ENCODE peak calls at places on chromosomes 16 and 17, in seven cellular contexts. W is CD8-positive, alpha-beta T cell; T is left ventricle myocardium inferior; J is H1; B is esophagus squamous epithelium; M is dorsolateral prefrontal cortex; F is OCI-LY7. N is an unnamed sample.

GRCh38 chr16:81808933-81809480 is 29.9 kb downstream of the PLCG2 start:
- DNase-seq in W (no peak), T (no peak), J (no peak), B (peak), M (no peak), F (peak), N (no peak)

GRCh38 chr17:63549289-63549945 is 860 bp upstream of the DCAF7 start:
- DNase-seq in W (no peak), T (no peak), J (no peak), B (no peak), M (no peak), F (no peak), N (no peak)

GRCh38 chr16:49283376-49284049 is 1.9 kb upstream of the CBLN1 start:
- DNase-seq in W (no peak), T (no peak), J (no peak), B (no peak), M (no peak), F (no peak), N (no peak)

GRCh38 chr17:41394254-41395016 is 3.0 kb downstream of the KRT31 start:
- DNase-seq in W (no peak), T (no peak), J (no peak), B (no peak), M (no peak), F (no peak), N (no peak)

GRCh38 chr16:82404586-82405315 is 222.0 kb upstream of the CDH13 start:
- DNase-seq in W (no peak), T (no peak), J (no peak), B (no peak), M (no peak), F (no peak), N (no peak)

GRCh38 chr16:8678068-8678927 is 3.9 kb downstream of the ABAT start:
- DNase-seq in W (no peak), T (no peak), J (no peak), B (no peak), M (no peak), F (no peak), N (no peak)

GRCh38 chr16:78331749-78332148 is 232.3 kb downstream of the WWOX start:
- DNase-seq in W (no peak), T (no peak), J (no peak), B (no peak), M (no peak), F (no peak), N (no peak)

GRCh38 chr16:29705030-29705429 is 26.1 kb downstream of the QPRT start:
- DNase-seq in W (no peak), T (no peak), J (no peak), B (no peak), M (no peak), F (no peak), N (no peak)

GRCh38 chr16:11717811-11718210 is 24.8 kb downstream of the TXNDC11 start:
- DNase-seq in W (no peak), T (no peak), J (no peak), B (no peak), M (no peak), F (peak), N (no peak)

GRCh38 chr16:86874141-86874540 is 295.8 kb downstream of the FOXL1 start:
- DNase-seq in W (no peak), T (no peak), J (peak), B (no peak), M (no peak), F (peak), N (peak)
- TF ChIP-seq CTCF in W (no peak), T (peak), J (peak), B (peak), M (no peak), F (peak), N (peak)

GRCh38 chr17:81911969-81912368 is 770 bp upstream of the PCYT2 start:
- DNase-seq in W (no peak), T (no peak), J (no peak), B (no peak), M (no peak), F (no peak), N (no peak)
- H3K27ac ChIP-seq in W (no peak), T (peak), J (no peak), B (peak), M (peak), F (no peak), N (peak)

GRCh38 chr17:59725691-59726090 is 18.2 kb downstream of the VMP1 start:
- DNase-seq in W (no peak), T (no peak), J (no peak), B (no peak), M (no peak), F (no peak), N (no peak)

GRCh38 chr17:59722623-59723022 is 15.2 kb downstream of the VMP1 start:
- DNase-seq in W (no peak), T (no peak), J (no peak), B (no peak), M (no peak), F (no peak), N (no peak)

GRCh38 chr17:59723041-59723440 is 15.6 kb downstream of the VMP1 start:
- DNase-seq in W (no peak), T (no peak), J (no peak), B (no peak), M (no peak), F (no peak), N (no peak)

GRCh38 chr17:59719526-59719925 is 12.1 kb downstream of the VMP1 start:
- DNase-seq in W (no peak), T (no peak), J (no peak), B (no peak), M (no peak), F (no peak), N (no peak)

DNA sequence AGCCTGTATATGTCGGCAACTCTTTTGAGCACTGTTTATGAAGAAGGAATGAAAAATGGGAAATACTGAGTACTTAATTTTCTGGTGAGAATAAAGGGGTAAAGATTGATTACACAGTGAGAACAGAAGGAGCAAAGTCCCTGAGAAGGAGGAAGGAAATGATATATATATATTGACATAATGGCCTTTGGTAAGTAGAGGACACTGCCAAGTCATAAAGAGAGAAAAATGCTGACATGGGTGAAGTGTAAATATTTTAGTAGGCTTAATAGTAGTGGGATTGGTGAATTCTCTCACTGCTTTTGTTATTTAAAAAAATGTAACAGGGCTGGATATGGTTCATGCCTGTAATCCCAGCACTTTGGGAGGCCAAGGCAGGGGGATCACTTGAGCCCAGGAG is 16.2 kb downstream of the VMP1 start:
- DNase-seq in W (no peak), T (no peak), J (no peak), B (no peak), M (no peak), F (no peak), N (no peak)
- TF ChIP-seq CTCF in W (no peak), T (no peak), J (no peak), B (no peak), M (no peak), F (no peak), N (no peak)

GRCh38 chr16:3625911-3626732 is 14.7 kb upstream of the SLX4 start:
- DNase-seq in W (no peak), T (no peak), J (peak), B (no peak), M (no peak), F (peak), N (no peak)

GRCh38 chr16:3623642-3624041 is 12.2 kb upstream of the SLX4 start:
- DNase-seq in W (no peak), T (no peak), J (no peak), B (no peak), M (no peak), F (peak), N (no peak)

DNA sequence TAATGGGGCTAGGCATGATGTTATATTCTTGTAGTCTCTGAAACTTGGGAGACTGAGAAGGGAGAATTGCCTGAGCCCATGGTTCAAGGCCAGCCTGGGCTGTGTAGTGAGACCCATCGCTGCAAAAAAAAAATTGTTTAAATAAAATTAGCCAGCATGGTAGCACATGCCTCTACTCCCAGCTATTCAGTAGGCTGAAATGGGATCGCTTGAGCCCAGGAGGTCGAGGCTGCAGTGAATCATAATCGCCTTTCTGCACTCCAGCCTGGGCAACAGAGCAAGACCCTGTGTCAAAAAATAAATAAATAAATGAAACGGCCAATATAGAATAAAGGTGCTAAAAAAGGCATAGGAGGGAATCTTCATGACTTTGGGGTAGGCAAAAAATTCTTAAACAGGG is 13.9 kb upstream of the SLX4 start:
- DNase-seq in W (no peak), T (no peak), J (no peak), B (no peak), M (no peak), F (no peak), N (no peak)
- H3K27ac ChIP-seq in W (no peak), T (no peak), J (no peak), B (no peak), M (no peak), F (peak), N (no peak)

GRCh38 chr17:82914375-82914774 is 74.6 kb upstream of the ZNF750 start:
- DNase-seq in W (no peak), T (peak), J (no peak), B (no peak), M (no peak), F (peak), N (no peak)

GRCh38 chr17:82913304-82914043 is 73.7 kb upstream of the ZNF750 start:
- DNase-seq in W (no peak), T (no peak), J (no peak), B (no peak), M (no peak), F (no peak), N (no peak)

GRCh38 chr17:82912571-82913089 is 72.8 kb upstream of the ZNF750 start:
- DNase-seq in W (no peak), T (peak), J (no peak), B (no peak), M (no peak), F (no peak), N (no peak)

GRCh38 chr17:82915697-82916027 is 75.8 kb upstream of the ZNF750 start:
- DNase-seq in W (no peak), T (no peak), J (no peak), B (no peak), M (no peak), F (peak), N (no peak)

DNA sequence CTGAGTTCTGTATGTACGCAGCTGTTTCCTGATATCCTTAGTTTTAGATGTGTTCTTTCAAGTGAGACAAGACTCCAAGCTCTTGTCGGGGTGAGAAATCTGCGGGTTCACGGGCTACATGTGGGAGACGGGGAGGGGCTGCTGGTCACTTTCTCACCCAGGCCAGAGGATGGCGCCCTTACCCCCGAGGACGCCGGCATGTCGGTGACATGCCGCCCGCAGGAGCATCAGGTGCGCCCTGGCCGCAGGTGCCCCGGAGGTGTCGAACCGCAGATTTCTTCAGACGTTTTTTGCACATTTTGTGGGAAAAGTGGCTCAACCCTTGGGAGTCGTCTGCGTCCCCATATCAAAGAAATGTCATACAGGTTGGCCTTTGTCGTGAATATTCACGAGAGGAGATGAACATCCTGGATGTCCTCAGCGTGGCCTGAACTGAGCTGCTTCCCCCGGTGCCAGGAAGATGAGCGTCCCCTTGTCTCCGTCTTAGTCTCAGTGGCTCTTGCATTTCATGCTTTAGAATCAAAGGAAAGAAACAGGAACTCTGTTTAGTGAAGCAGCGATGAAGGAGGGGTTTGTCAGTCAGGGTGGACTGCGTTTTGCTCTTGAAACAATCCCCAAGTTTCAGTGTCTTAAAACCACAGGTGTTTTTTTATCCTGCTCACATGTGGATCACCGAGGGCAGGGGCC is 75.3 kb upstream of the ZNF750 start:
- DNase-seq in W (no peak), T (no peak), J (peak), B (no peak), M (no peak), F (peak), N (no peak)
- TF ChIP-seq CTCF in W (no peak), T (no peak), J (peak), B (no peak), M (no peak), F (peak), N (peak)

GRCh38 chr17:76354747-76355310 is 1.1 kb upstream of the PRPSAP1 start:
- DNase-seq in W (no peak), T (no peak), J (peak), B (no peak), M (no peak), F (peak), N (no peak)

GRCh38 chr17:76356803-76357456 is 3.2 kb upstream of the PRPSAP1 start:
- DNase-seq in W (no peak), T (no peak), J (no peak), B (no peak), M (no peak), F (peak), N (no peak)

GRCh38 chr17:76353004-76353598 is 615 bp downstream of the PRPSAP1 start:
- DNase-seq in W (no peak), T (peak), J (peak), B (no peak), M (no peak), F (peak), N (no peak)

GRCh38 chr17:76353599-76354316 is at the start of gene PRPSAP1:
- DNase-seq in W (peak), T (peak), J (peak), B (peak), M (peak), F (peak), N (peak)

GRCh38 chr17:76354317-76354729 is 607 bp upstream of the PRPSAP1 start:
- DNase-seq in W (no peak), T (no peak), J (no peak), B (no peak), M (no peak), F (no peak), N (no peak)
- H3K27ac ChIP-seq in W (peak), T (peak), J (peak), B (peak), M (peak), F (peak), N (peak)

DNA sequence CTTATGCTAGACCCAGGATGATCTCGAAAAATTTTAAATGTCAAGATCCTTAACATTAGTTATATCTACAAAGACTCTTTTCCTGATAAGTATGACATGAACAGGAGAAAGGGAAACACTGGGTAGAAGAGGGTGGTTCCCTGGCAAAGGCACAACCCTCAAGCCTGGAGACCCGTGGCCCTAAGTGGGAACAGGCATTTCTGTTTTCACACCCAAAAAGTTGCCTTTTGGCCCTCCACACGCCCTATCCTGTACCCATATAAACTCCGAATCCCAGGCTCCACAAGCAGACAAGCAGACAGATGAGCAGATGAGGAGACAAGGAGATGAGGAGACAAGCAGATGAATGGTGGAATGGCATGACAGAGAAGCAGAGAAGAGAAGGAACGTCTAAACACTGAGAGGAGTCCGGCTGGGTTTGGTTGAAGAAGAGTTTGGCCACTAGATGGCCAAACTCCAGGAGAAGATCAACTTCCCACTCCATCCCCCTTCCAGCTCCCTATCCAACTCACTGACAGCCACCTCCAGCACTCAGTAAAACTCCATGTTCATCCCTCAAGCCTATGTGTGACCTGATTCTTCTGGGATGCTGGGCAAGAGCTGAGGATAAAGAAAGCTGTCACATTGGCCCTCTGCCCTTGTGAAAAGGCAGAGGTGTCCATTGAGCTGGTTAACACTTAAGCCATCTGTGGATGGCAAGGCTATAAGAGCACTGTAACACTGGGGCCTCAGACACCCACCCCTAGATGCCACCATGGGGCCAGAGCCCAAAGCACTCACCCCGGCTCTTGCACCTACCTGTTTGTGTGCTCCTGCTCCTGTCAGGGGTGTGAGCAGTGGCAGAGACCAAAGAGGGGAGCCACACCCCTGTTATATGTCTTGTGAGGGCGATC is 139.6 kb upstream of the FAM20A start:
- DNase-seq in W (no peak), T (no peak), J (no peak), B (no peak), M (no peak), F (no peak), N (no peak)
- TF ChIP-seq CTCF in W (no peak), T (no peak), J (no peak), B (no peak), M (no peak), F (peak), N (peak)

N was measured in Panc1.